ENCODE peak calls at places on chromosomes 16 and 17, in seven cellular contexts. J is DND-41, Q is neural progenitor cell, F is tibial artery, T is prostate gland, L is heart right ventricle, A is ovary. O is an unnamed sample.
A peak's percentile ranks its signal among the peaks of the same experiment; 100 is the strongest.

GRCh38 chr16:55698331-55698730 is 42.5 kb downstream of the SLC6A2 start:
- DNase-seq in J (no peak), F (no peak), A (no peak), Q (no peak), T (no peak), L (no peak), O (no peak)

GRCh38 chr16:80931985-80932720 is 74.5 kb downstream of the CMC2 start:
- DNase-seq in A (peak; percentile 71), F (peak; percentile 62), L (peak; percentile 62), Q (peak; percentile 72), J (no peak), T (peak; percentile 74), O (no peak)

GRCh38 chr16:88913870-88914269 is 47.4 kb upstream of the PABPN1L start:
- DNase-seq in J (no peak), T (no peak), L (no peak), F (no peak), A (no peak), Q (no peak), O (no peak)

GRCh38 chr16:84973776-84974523 is 37.4 kb downstream of the ZDHHC7 start:
- DNase-seq in A (no peak), Q (no peak), J (no peak), F (no peak), T (no peak), L (no peak), O (no peak)

GRCh38 chr16:912684-913613 is 57.8 kb downstream of the LMF1 start:
- DNase-seq in Q (peak; percentile 40), F (no peak), J (no peak), T (no peak), A (no peak), L (no peak), O (no peak)

GRCh38 chr17:46200200-46200599 is 7.0 kb upstream of the KANSL1 start:
- DNase-seq in Q (no peak), J (no peak), A (no peak), F (no peak), T (no peak), L (no peak), O (no peak)

GRCh38 chr16:2458887-2459646 is 842 bp upstream of the TEDC2 start:
- DNase-seq in L (no peak), A (peak; percentile 35), J (peak; percentile 30), T (no peak), Q (no peak), F (no peak), O (no peak)

GRCh38 chr17:79622201-79622601 is 11.3 kb upstream of the RBFOX3 start:
- DNase-seq in J (no peak), L (peak; percentile 2), F (peak; percentile 19), A (no peak), T (no peak), Q (no peak), O (no peak)

GRCh38 chr17:49819118-49819517 is 28.8 kb downstream of the TAC4 start:
- DNase-seq in T (no peak), A (no peak), Q (no peak), L (no peak), J (no peak), F (no peak), O (no peak)

GRCh38 chr16:69073181-69073669 is 32.2 kb upstream of the HAS3 start:
- DNase-seq in F (no peak), T (no peak), J (no peak), Q (no peak), A (no peak), L (no peak), O (no peak)

GRCh38 chr17:57009737-57010445 is 32.0 kb downstream of the SCPEP1 start:
- DNase-seq in L (peak; percentile 23), J (peak; percentile 56), F (peak; percentile 35), T (peak; percentile 33), Q (peak; percentile 69), A (peak; percentile 30), O (peak; percentile 51)

GRCh38 chr17:51703364-51704341 is 443.3 kb downstream of the UTP18 start:
- DNase-seq in T (peak; percentile 69), F (peak; percentile 77), J (no peak), Q (no peak), L (peak; percentile 83), A (peak; percentile 27), O (no peak)

GRCh38 chr16:66275795-66276428 is 90.6 kb upstream of the CDH5 start:
- DNase-seq in L (no peak), Q (peak; percentile 70), J (peak; percentile 49), A (no peak), F (no peak), T (no peak), O (no peak)

GRCh38 chr16:30997000-30997886 is 12.2 kb downstream of the HSD3B7 start:
- DNase-seq in T (peak; percentile 68), L (peak; percentile 74), F (peak; percentile 81), J (no peak), A (peak; percentile 83), Q (peak; percentile 87), O (peak; percentile 79)

GRCh38 chr17:62715882-62716390 is 88.5 kb downstream of the MRC2 start:
- DNase-seq in Q (no peak), L (no peak), F (no peak), J (no peak), T (no peak), A (no peak), O (no peak)

GRCh38 chr16:22855231-22855630 is 41.3 kb downstream of the HS3ST2 start:
- DNase-seq in F (no peak), Q (no peak), L (no peak), J (no peak), A (no peak), T (no peak), O (no peak)

GRCh38 chr17:49299996-49300395 is 62.1 kb downstream of the ZNF652 start:
- DNase-seq in L (no peak), F (no peak), Q (no peak), J (no peak), A (no peak), T (no peak), O (no peak)

GRCh38 chr16:90009172-90009899 is 9.9 kb downstream of the DBNDD1 start:
- DNase-seq in Q (no peak), L (no peak), F (no peak), A (no peak), J (no peak), T (no peak), O (no peak)

GRCh38 chr17:47830991-47831933 is at the start of the genes LRRC46 and MRPL10:
- DNase-seq in A (peak; percentile 95), Q (peak; percentile 97), J (peak; percentile 93), L (peak; percentile 93), F (peak; percentile 88), T (peak; percentile 91), O (peak; percentile 93)

GRCh38 chr16:27813591-27813990 is 249.9 kb downstream of the GSG1L start:
- DNase-seq in T (no peak), A (no peak), Q (no peak), L (no peak), J (no peak), F (peak; percentile 3), O (no peak)

GRCh38 chr17:63941162-63941561 is 9.0 kb upstream of the CD79B start:
- DNase-seq in A (no peak), Q (no peak), T (no peak), F (no peak), L (no peak), J (no peak), O (no peak)

GRCh38 chr17:83152745-83153611 is 73.6 kb downstream of the METRNL start:
- DNase-seq in A (no peak), F (peak; percentile 73), L (peak; percentile 65), J (no peak), Q (no peak), T (no peak), O (no peak)

GRCh38 chr16:75494184-75494583 is 1.1 kb downstream of the CHST6 start:
- DNase-seq in F (no peak), L (no peak), J (no peak), A (no peak), Q (no peak), T (no peak), O (no peak)

DNA sequence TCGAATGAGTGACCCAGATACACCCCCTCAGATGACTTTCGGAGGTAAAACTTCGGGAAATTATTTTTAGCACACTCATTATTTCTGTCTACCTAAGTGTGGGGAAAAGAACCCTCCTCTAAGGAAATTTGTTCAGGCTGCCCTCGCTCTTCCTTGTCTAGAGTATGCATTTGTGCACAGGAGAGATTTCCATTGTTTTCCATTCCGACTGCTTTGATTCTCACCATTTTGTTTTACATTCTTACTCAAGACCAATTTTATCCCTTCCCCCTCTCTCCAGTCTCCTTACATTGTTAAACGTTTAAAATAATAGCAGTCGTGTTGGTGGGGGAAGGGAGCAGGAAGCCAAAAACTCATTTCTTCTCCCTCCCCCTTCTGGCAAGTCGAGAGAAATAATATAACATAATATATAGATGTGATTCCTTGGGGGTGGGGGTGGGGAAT is 1.5 kb upstream of the CHD3 start:
- DNase-seq in F (no peak), A (no peak), T (no peak), L (no peak), Q (peak; percentile 8), J (no peak), O (no peak)
- H3K4me1 ChIP-seq in F (peaks cover 40% of the 10 kb centered on the region), A (peaks cover 18% of the 10 kb centered on the region), T (peaks cover 19% of the 10 kb centered on the region), L (peaks cover 60% of the 10 kb centered on the region), Q (peaks cover 52% of the 10 kb centered on the region), J (peaks cover 40% of the 10 kb centered on the region), O (peaks cover 35% of the 10 kb centered on the region)

GRCh38 chr16:53678155-53678554 is 25.5 kb downstream of the RPGRIP1L start:
- DNase-seq in T (no peak), J (no peak), Q (no peak), F (no peak), L (no peak), A (no peak), O (no peak)

GRCh38 chr16:53673189-53673588 is 30.5 kb downstream of the RPGRIP1L start:
- DNase-seq in Q (no peak), A (no peak), J (no peak), L (no peak), T (no peak), F (no peak), O (no peak)

GRCh38 chr16:53680756-53681155 is 22.9 kb downstream of the RPGRIP1L start:
- DNase-seq in T (no peak), J (no peak), L (no peak), A (no peak), F (no peak), Q (no peak), O (no peak)

DNA sequence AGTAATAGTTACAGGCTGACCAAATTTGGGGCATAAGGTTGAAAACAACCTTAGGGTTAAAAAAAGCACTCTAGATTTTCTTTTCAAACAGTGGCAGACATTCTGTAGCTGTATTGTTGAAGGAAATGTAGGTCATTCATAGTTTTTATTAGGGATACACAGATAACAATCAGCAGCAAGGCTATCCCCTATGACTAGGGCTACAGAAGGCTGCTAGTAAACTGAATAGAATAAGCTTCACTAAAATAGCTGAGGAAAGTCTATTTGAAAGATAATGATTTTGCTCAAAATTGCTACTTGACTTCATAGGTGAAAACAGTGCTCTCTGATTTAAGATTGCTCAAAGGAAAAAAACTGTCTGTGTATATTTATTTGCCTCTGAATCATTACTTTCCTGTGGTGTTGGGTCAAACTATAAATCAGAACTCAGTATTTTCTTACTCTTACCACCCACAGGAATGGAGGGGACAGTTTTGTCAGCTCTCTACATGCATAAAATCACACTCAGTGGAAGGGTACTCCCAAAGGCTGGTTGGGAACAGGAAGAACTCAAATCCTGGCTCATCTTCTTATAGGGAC is 24.8 kb downstream of the RPGRIP1L start:
- DNase-seq in Q (no peak), A (no peak), J (no peak), T (no peak), F (no peak), L (no peak), O (no peak)
- H3K27ac ChIP-seq in Q (no peak overlapping the region), A (no peak overlapping the region), J (no peak overlapping the region), T (no peak overlapping the region), F (no peak overlapping the region), L (no peak overlapping the region), O (no peak overlapping the region)

GRCh38 chr17:81030726-81031570 is 4.0 kb upstream of the BAIAP2 start:
- DNase-seq in L (peak; percentile 60), Q (no peak), J (no peak), T (no peak), A (peak; percentile 33), F (peak; percentile 24), O (no peak)
- H3K4me1 ChIP-seq in L (peaks cover 40% of the 10 kb centered on the region), Q (peaks cover 11% of the 10 kb centered on the region), J (peaks cover 19% of the 10 kb centered on the region), T (peaks cover 22% of the 10 kb centered on the region), A (peaks cover 4% of the 10 kb centered on the region), F (peaks cover 24% of the 10 kb centered on the region), O (peaks cover 9% of the 10 kb centered on the region)

GRCh38 chr16:67660564-67661028 is at the start of gene PARD6A:
- DNase-seq in J (peak; percentile 96), F (peak; percentile 95), A (peak; percentile 96), L (peak; percentile 96), Q (peak; percentile 100), T (peak; percentile 85), O (peak; percentile 94)
- H3K27ac ChIP-seq in J (peak within 1 kb of the TSS; percentile 89), F (peak within 1 kb of the TSS; percentile 91), A (peak within 1 kb of the TSS; percentile 82), L (peak within 1 kb of the TSS; percentile 96), Q (peak within 1 kb of the TSS; percentile 66), T (peak within 1 kb of the TSS; percentile 96), O (peak within 1 kb of the TSS; percentile 92)